ENCODE peak calls at places on chromosomes 4 and X, in six cellular contexts. One of them, this sample, is unnamed.

GRCh38 chr4:153466637-153467153 is 535 bp downstream of the TMEM131L start:
- DNase-seq in DMS 273 treated with DMSO at 0.1 percent for 48 hours: no peak
- DNase-seq in NCI-H460: no peak
- DNase-seq in CD8-positive, alpha-beta memory T cell: no peak
- DNase-seq in GM12891: no peak
- DNase-seq in astrocyte of the hippocampus: no peak
- DNase-seq in this sample: no peak

GRCh38 chr4:123233409-123233808 is 163.2 kb upstream of the SPRY1 start:
- DNase-seq in DMS 273 treated with DMSO at 0.1 percent for 48 hours: no peak
- DNase-seq in NCI-H460: no peak
- DNase-seq in CD8-positive, alpha-beta memory T cell: no peak
- DNase-seq in GM12891: no peak
- DNase-seq in astrocyte of the hippocampus: peak
- DNase-seq in this sample: no peak

GRCh38 chr4:175891863-175892262 is 79.8 kb upstream of the GPM6A start:
- DNase-seq in DMS 273 treated with DMSO at 0.1 percent for 48 hours: no peak
- DNase-seq in NCI-H460: peak
- DNase-seq in CD8-positive, alpha-beta memory T cell: no peak
- DNase-seq in GM12891: peak
- DNase-seq in astrocyte of the hippocampus: peak
- DNase-seq in this sample: peak

GRCh38 chrX:10483191-10483808 is 137.1 kb downstream of the MID1 start:
- DNase-seq in DMS 273 treated with DMSO at 0.1 percent for 48 hours: no peak
- DNase-seq in NCI-H460: peak
- DNase-seq in CD8-positive, alpha-beta memory T cell: no peak
- DNase-seq in GM12891: no peak
- DNase-seq in astrocyte of the hippocampus: peak
- DNase-seq in this sample: no peak

GRCh38 chrX:97909245-97909644 is 1025.5 kb downstream of the RPA4 start:
- DNase-seq in DMS 273 treated with DMSO at 0.1 percent for 48 hours: no peak
- DNase-seq in NCI-H460: no peak
- DNase-seq in CD8-positive, alpha-beta memory T cell: no peak
- DNase-seq in GM12891: no peak
- DNase-seq in astrocyte of the hippocampus: no peak
- DNase-seq in this sample: no peak

GRCh38 chr4:146637853-146638800 is 566 bp upstream of the POU4F2 start:
- DNase-seq in DMS 273 treated with DMSO at 0.1 percent for 48 hours: no peak
- DNase-seq in NCI-H460: no peak
- DNase-seq in CD8-positive, alpha-beta memory T cell: no peak
- DNase-seq in GM12891: no peak
- DNase-seq in astrocyte of the hippocampus: no peak
- DNase-seq in this sample: no peak

GRCh38 chr4:186693159-186693815 is 30.4 kb downstream of the FAT1 start:
- DNase-seq in DMS 273 treated with DMSO at 0.1 percent for 48 hours: no peak
- DNase-seq in NCI-H460: peak
- DNase-seq in CD8-positive, alpha-beta memory T cell: no peak
- DNase-seq in GM12891: no peak
- DNase-seq in astrocyte of the hippocampus: peak
- DNase-seq in this sample: peak

GRCh38 chr4:27861381-27861787 is 1000.7 kb downstream of the STIM2 start:
- DNase-seq in DMS 273 treated with DMSO at 0.1 percent for 48 hours: no peak
- DNase-seq in NCI-H460: peak
- DNase-seq in CD8-positive, alpha-beta memory T cell: no peak
- DNase-seq in GM12891: no peak
- DNase-seq in astrocyte of the hippocampus: peak
- DNase-seq in this sample: peak

GRCh38 chrX:56228914-56229313 is 3.2 kb upstream of the KLF8 start:
- DNase-seq in DMS 273 treated with DMSO at 0.1 percent for 48 hours: no peak
- DNase-seq in NCI-H460: no peak
- DNase-seq in CD8-positive, alpha-beta memory T cell: no peak
- DNase-seq in GM12891: no peak
- DNase-seq in astrocyte of the hippocampus: no peak
- DNase-seq in this sample: no peak

GRCh38 chr4:38360201-38360600 is 303.8 kb upstream of the KLF3 start:
- DNase-seq in DMS 273 treated with DMSO at 0.1 percent for 48 hours: no peak
- DNase-seq in NCI-H460: no peak
- DNase-seq in CD8-positive, alpha-beta memory T cell: no peak
- DNase-seq in GM12891: no peak
- DNase-seq in astrocyte of the hippocampus: no peak
- DNase-seq in this sample: no peak

GRCh38 chrX:24153175-24153795 is 3.8 kb downstream of the ZFX start:
- DNase-seq in DMS 273 treated with DMSO at 0.1 percent for 48 hours: no peak
- DNase-seq in NCI-H460: no peak
- DNase-seq in CD8-positive, alpha-beta memory T cell: peak
- DNase-seq in GM12891: no peak
- DNase-seq in astrocyte of the hippocampus: no peak
- DNase-seq in this sample: no peak

GRCh38 chr4:124529131-124529530 is 183.4 kb downstream of the ANKRD50 start:
- DNase-seq in DMS 273 treated with DMSO at 0.1 percent for 48 hours: no peak
- DNase-seq in NCI-H460: no peak
- DNase-seq in CD8-positive, alpha-beta memory T cell: no peak
- DNase-seq in GM12891: no peak
- DNase-seq in astrocyte of the hippocampus: no peak
- DNase-seq in this sample: no peak

GRCh38 chrX:134764202-134764785 is 106.0 kb upstream of the PLAC1 start:
- DNase-seq in DMS 273 treated with DMSO at 0.1 percent for 48 hours: peak
- DNase-seq in NCI-H460: peak
- DNase-seq in CD8-positive, alpha-beta memory T cell: peak
- DNase-seq in GM12891: no peak
- DNase-seq in astrocyte of the hippocampus: no peak
- DNase-seq in this sample: peak

GRCh38 chr4:176745902-176746301 is 46.8 kb downstream of the VEGFC start:
- DNase-seq in DMS 273 treated with DMSO at 0.1 percent for 48 hours: no peak
- DNase-seq in NCI-H460: no peak
- DNase-seq in CD8-positive, alpha-beta memory T cell: no peak
- DNase-seq in GM12891: no peak
- DNase-seq in astrocyte of the hippocampus: no peak
- DNase-seq in this sample: no peak

GRCh38 chr4:40055873-40056721 is 553 bp upstream of the N4BP2 start:
- DNase-seq in DMS 273 treated with DMSO at 0.1 percent for 48 hours: peak
- DNase-seq in NCI-H460: peak
- DNase-seq in CD8-positive, alpha-beta memory T cell: peak
- DNase-seq in GM12891: peak
- DNase-seq in astrocyte of the hippocampus: peak
- DNase-seq in this sample: no peak

GRCh38 chr4:122636697-122637096 is 15.8 kb upstream of the IL21 start:
- DNase-seq in DMS 273 treated with DMSO at 0.1 percent for 48 hours: no peak
- DNase-seq in NCI-H460: no peak
- DNase-seq in CD8-positive, alpha-beta memory T cell: no peak
- DNase-seq in GM12891: no peak
- DNase-seq in astrocyte of the hippocampus: no peak
- DNase-seq in this sample: no peak

GRCh38 chr4:76308548-76308947 is 2.0 kb downstream of the STBD1 start:
- DNase-seq in DMS 273 treated with DMSO at 0.1 percent for 48 hours: no peak
- DNase-seq in NCI-H460: no peak
- DNase-seq in CD8-positive, alpha-beta memory T cell: no peak
- DNase-seq in GM12891: no peak
- DNase-seq in astrocyte of the hippocampus: peak
- DNase-seq in this sample: no peak

This sample was measured in HCT116.